ENCODE peak calls at places on chromosomes 1 and 21, in four cellular contexts. F is HCT116; Y is naive thymus-derived CD4-positive, alpha-beta T cell; C is adipocyte. Z is an unnamed sample. For H3K27me3, the result is how much of the 10 kb centered on the place peaks cover.

GRCh38 chr1:22452401-22452963 is 831 bp downstream of the ZBTB40 start:
- DNase-seq in F (no peak), Y (no peak), C (peak), Z (peak)

GRCh38 chr1:67923074-67923473 is 89.8 kb upstream of the GNG12 start:
- DNase-seq in F (no peak), Y (no peak), C (no peak), Z (no peak)

GRCh38 chr21:19507682-19508260 is 1104.2 kb upstream of the TMPRSS15 start:
- DNase-seq in F (no peak), Y (no peak), C (no peak), Z (peak)

GRCh38 chr21:30479259-30479658 is 908 bp downstream of the KRTAP19-1 start:
- DNase-seq in F (no peak), Y (no peak), C (no peak), Z (no peak)

GRCh38 chr1:199590708-199591107 is 436.8 kb upstream of the NR5A2 start:
- DNase-seq in F (no peak), Y (no peak), C (no peak), Z (no peak)

GRCh38 chr1:206952182-206952581 is 5.9 kb upstream of the PIGR start:
- DNase-seq in F (no peak), Y (no peak), C (no peak), Z (no peak)

GRCh38 chr1:51736702-51737101 is 119.8 kb downstream of the OSBPL9 start:
- DNase-seq in F (peak), Y (no peak), C (peak), Z (no peak)

GRCh38 chr1:200991039-200991698 is 32.3 kb downstream of the KIF21B start:
- DNase-seq in F (no peak), Y (no peak), C (no peak), Z (no peak)

GRCh38 chr1:203281033-203281432 is 24.3 kb upstream of the BTG2 start:
- DNase-seq in F (no peak), Y (no peak), C (peak), Z (no peak)

GRCh38 chr1:200970771-200971427 is 52.6 kb downstream of the KIF21B start:
- DNase-seq in F (no peak), Y (no peak), C (no peak), Z (no peak)

GRCh38 chr1:24775901-24776300 is 30.7 kb downstream of the CLIC4 start:
- DNase-seq in F (no peak), Y (no peak), C (no peak), Z (no peak)

GRCh38 chr1:43557744-43558245 is 27.1 kb downstream of the PTPRF start:
- DNase-seq in F (no peak), Y (no peak), C (peak), Z (no peak)

GRCh38 chr21:37877171-37877570 is 39.1 kb downstream of the KCNJ6 start:
- DNase-seq in F (no peak), Y (no peak), C (no peak), Z (no peak)

GRCh38 chr1:60066001-60066400 is 7.6 kb downstream of the C1orf87 start:
- DNase-seq in F (no peak), Y (no peak), C (peak), Z (no peak)

GRCh38 chr1:44660176-44660575 is 14.1 kb downstream of the TMEM53 start:
- DNase-seq in F (no peak), Y (no peak), C (no peak), Z (no peak)

GRCh38 chr1:235266325-235266724 is 61.7 kb downstream of the ARID4B start:
- DNase-seq in F (no peak), Y (no peak), C (peak), Z (no peak)

GRCh38 chr1:12477936-12478611 is 139.9 kb downstream of the DHRS3 start:
- DNase-seq in F (peak), Y (no peak), C (peak), Z (peak)

GRCh38 chr1:91876040-91876470 is 9.9 kb downstream of the TGFBR3 start:
- DNase-seq in F (no peak), Y (no peak), C (no peak), Z (no peak)

GRCh38 chr21:31233711-31234110 is 110.3 kb downstream of the TIAM1 start:
- DNase-seq in F (no peak), Y (no peak), C (no peak), Z (no peak)

GRCh38 chr1:241605146-241605805 is 34.9 kb downstream of the CHML start:
- DNase-seq in F (no peak), Y (no peak), C (no peak), Z (no peak)

GRCh38 chr1:54118704-54119103 is 34.1 kb downstream of the CDCP2 start:
- DNase-seq in F (no peak), Y (no peak), C (peak), Z (no peak)

GRCh38 chr1:11858968-11859871 is 475 bp upstream of the NPPB start:
- DNase-seq in F (no peak), Y (peak), C (peak), Z (peak)

GRCh38 chr21:38039369-38039768 is 123.1 kb upstream of the KCNJ6 start:
- DNase-seq in F (no peak), Y (no peak), C (no peak), Z (no peak)

DNA sequence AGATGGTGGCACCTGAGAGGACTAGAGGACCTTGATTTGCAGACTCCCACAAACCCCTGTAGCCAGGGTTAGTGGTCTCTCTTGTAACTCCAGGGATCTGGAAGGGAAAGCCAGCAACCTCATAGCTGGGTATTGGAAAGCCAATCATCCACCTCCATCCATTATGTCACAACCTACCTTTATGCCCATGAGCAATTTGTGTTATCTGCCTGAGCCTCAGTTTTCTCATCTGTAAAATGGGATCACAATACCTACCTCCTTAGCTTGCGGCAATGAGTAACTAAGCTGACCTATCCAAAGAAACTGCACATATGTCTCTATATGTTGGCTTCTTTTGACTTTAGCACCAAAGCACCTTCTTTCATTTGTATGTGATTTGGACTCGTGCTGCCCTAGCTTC is 14.5 kb downstream of the DLGAP3 start:
- DNase-seq in F (no peak), Y (no peak), C (no peak), Z (no peak)
- H3K27me3 ChIP-seq in F (under half), Y (under half), C (under half), Z (under half)

GRCh38 chr1:212513586-212513985 is 80.9 kb downstream of the NENF start:
- DNase-seq in F (peak), Y (no peak), C (no peak), Z (no peak)

GRCh38 chr1:212514782-212515181 is 82.1 kb downstream of the NENF start:
- DNase-seq in F (no peak), Y (no peak), C (peak), Z (no peak)

GRCh38 chr1:212515329-212515760 is 82.6 kb downstream of the NENF start:
- DNase-seq in F (no peak), Y (no peak), C (no peak), Z (peak)

GRCh38 chr1:212514056-212514614 is 81.4 kb downstream of the NENF start:
- DNase-seq in F (peak), Y (no peak), C (peak), Z (no peak)

GRCh38 chr1:212512731-212513559 is 80.2 kb downstream of the NENF start:
- DNase-seq in F (peak), Y (no peak), C (no peak), Z (no peak)
- H3K27me3 ChIP-seq in F (under half), Y (under half), C (under half), Z (under half)

GRCh38 chr1:205456383-205456867 is 580 bp upstream of the BLACAT1 start:
- DNase-seq in F (no peak), Y (no peak), C (no peak), Z (no peak)

GRCh38 chr1:205454903-205455335 is 926 bp downstream of the BLACAT1 start:
- DNase-seq in F (no peak), Y (no peak), C (no peak), Z (no peak)

GRCh38 chr1:205455581-205456382 is at the start of gene BLACAT1:
- DNase-seq in F (no peak), Y (no peak), C (no peak), Z (no peak)

GRCh38 chr1:205458777-205459566 is 3.1 kb upstream of the BLACAT1 start:
- DNase-seq in F (no peak), Y (no peak), C (peak), Z (peak)

DNA sequence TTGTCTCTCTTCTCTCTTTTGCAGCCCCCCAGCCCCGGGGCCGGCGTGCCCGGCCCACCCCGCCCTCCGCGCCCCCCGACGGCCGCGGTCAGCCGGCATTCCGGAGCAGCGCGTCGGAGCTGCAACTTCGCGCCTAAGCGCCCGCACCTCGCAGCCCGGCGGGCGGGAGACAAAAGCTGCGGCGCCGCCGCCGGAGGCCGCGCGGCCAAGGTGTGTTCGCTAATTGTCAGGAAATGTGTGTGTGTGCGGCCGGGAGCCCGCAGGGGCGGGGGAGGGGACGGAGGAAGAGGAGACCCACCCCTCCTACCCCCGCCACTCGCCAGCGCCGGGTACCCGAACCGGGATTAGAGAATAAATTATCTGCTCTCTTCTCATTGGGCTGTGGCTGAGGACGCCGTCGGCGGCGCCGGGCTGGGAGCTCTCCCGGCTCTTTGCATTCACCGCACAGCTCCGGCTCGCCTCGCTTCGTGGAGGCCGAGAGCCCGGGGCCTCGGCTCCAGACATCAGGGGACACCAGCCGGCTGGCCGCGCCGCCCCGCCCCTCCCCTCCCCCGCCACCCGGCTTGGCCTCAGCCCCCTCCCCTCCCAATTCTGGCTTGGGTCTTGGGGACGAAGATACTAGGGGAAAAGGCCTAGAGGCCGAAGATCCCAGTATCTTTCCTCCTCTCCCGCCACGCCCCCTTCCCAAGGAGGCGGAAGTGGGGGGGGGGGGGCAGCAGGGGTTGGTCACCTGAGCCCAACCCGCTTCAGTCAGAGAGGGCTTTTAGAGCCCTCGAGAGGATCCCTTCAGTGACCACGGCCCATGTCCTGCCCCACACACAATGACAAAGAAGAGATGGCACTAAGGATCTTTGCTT is 1.3 kb upstream of the BLACAT1 start:
- DNase-seq in F (no peak), Y (no peak), C (no peak), Z (peak)
- H3K27me3 ChIP-seq in F (under half), Y (under half), C (half or more), Z (half or more)

GRCh38 chr1:30314591-30314990 is 408.8 kb downstream of the MATN1 start:
- DNase-seq in F (no peak), Y (no peak), C (no peak), Z (no peak)
- H3K27me3 ChIP-seq in F (under half), Y (under half), C (half or more), Z (under half)

GRCh38 chr21:35395728-35396127 is 346.6 kb upstream of the RUNX1 start:
- DNase-seq in F (no peak), Y (no peak), C (peak), Z (no peak)
- H3K27me3 ChIP-seq in F (under half), Y (under half), C (under half), Z (under half)

GRCh38 chr21:33019885-33020557 is 5.7 kb upstream of the OLIG2 start:
- DNase-seq in F (no peak), Y (no peak), C (no peak), Z (no peak)
- H3K27me3 ChIP-seq in F (under half), Y (under half), C (half or more), Z (under half)

GRCh38 chr1:26044414-26044813 is 1.5 kb downstream of the SLC30A2 start:
- DNase-seq in F (no peak), Y (no peak), C (no peak), Z (no peak)
- H3K27me3 ChIP-seq in F (under half), Y (under half), C (half or more), Z (under half)

DNA sequence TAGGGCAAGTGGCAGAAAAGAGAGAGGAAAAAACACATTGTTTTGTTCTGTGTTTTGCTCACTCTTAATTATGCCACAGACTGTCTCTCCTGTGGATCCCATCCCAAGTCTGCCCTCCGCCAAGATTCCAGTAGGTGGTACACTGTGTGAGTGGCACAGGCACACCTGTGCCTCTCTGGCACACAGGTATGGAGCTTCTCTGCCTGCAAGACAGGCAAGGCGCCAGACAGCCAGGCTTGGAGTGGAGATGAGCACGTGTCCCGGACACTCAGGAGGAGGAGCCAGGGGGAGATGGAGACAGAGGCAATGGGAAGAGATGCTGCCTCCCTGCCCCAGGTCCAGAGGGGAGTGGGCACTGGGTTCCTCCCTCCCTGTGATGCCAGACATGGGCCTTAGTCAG is 6.5 kb upstream of the GRIK3 start:
- DNase-seq in F (no peak), Y (no peak), C (no peak), Z (no peak)
- H3K27me3 ChIP-seq in F (half or more), Y (under half), C (under half), Z (under half)

GRCh38 chr1:85047144-85047471 is 1.2 kb downstream of the MCOLN3 start:
- DNase-seq in F (no peak), Y (no peak), C (no peak), Z (no peak)
- H3K27me3 ChIP-seq in F (under half), Y (under half), C (under half), Z (under half)

DNA sequence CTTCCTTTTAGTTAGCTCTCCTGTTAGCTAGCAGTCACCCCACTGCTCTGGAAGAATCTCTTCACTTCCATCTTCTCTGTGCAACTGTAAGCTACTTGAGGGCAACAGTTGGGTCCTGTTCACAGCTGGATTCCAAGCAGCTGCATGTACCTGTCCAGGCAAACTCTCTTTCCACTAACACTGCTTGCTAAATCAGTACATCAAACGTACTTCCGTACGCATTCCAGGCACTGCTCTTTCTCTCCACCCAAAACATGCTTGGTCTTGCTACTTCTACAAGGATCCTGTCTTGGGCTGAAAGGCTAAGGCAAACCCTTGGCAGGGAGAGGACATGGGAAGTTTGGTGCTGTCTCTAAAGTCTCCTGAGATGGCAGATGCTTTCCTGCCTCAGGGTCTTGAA is 139.2 kb upstream of the CACNA1E start:
- DNase-seq in F (no peak), Y (no peak), C (no peak), Z (no peak)
- H3K27me3 ChIP-seq in F (under half), Y (under half), C (under half), Z (under half)